ENCODE peak calls at places on chromosome 13, in five cellular contexts. M, X, B, T and Q are unnamed samples.

GRCh38 chr13:93476175-93476574 is 249.6 kb downstream of the GPC6 start:
- DNase-seq in M (no peak), X (no peak), B (no peak), T (no peak), Q (no peak)

GRCh38 chr13:24651718-24652345 is 28.4 kb upstream of the ATP12A start:
- DNase-seq in M (no peak), X (no peak), B (no peak), T (no peak), Q (no peak)

GRCh38 chr13:37869756-37870488 is at the start of gene TRPC4:
- DNase-seq in M (no peak), X (no peak), B (peak; percentile 77), T (peak; percentile 30), Q (peak; percentile 76)

GRCh38 chr13:107864543-107865460 is 350.5 kb downstream of the LIG4 start:
- DNase-seq in M (no peak), X (no peak), B (no peak), T (no peak), Q (peak; percentile 35)

GRCh38 chr13:59356607-59357006 is 807.1 kb downstream of the DIAPH3 start:
- DNase-seq in M (no peak), X (no peak), B (peak; percentile 88), T (peak; percentile 33), Q (no peak)

GRCh38 chr13:23268441-23268840 is 87.7 kb downstream of the SGCG start:
- DNase-seq in M (no peak), X (peak; percentile 1), B (no peak), T (no peak), Q (no peak)

GRCh38 chr13:108964601-108965000 is 335.2 kb downstream of the MYO16 start:
- DNase-seq in M (no peak), X (no peak), B (no peak), T (no peak), Q (no peak)

GRCh38 chr13:107650081-107650701 is 565.1 kb downstream of the LIG4 start:
- DNase-seq in M (no peak), X (peak; percentile 38), B (no peak), T (peak; percentile 20), Q (peak; percentile 83)

GRCh38 chr13:44397766-44398223 is 24.2 kb downstream of the SERP2 start:
- DNase-seq in M (no peak), X (no peak), B (peak; percentile 37), T (no peak), Q (no peak)

GRCh38 chr13:109784590-109785140 is 1.7 kb downstream of the IRS2 start:
- DNase-seq in M (no peak), X (peak; percentile 79), B (peak; percentile 88), T (peak; percentile 60), Q (peak; percentile 83)

GRCh38 chr13:42551611-42552010 is 22.3 kb upstream of the TNFSF11 start:
- DNase-seq in M (no peak), X (no peak), B (no peak), T (no peak), Q (no peak)

GRCh38 chr13:26718146-26718545 is 42.4 kb downstream of the GPR12 start:
- DNase-seq in M (no peak), X (no peak), B (no peak), T (no peak), Q (no peak)

GRCh38 chr13:93515267-93515666 is 288.7 kb downstream of the GPC6 start:
- DNase-seq in M (no peak), X (no peak), B (no peak), T (no peak), Q (no peak)

GRCh38 chr13:27919934-27920676 is at the start of gene PDX1:
- DNase-seq in M (no peak), X (peak; percentile 43), B (no peak), T (no peak), Q (peak; percentile 77)

GRCh38 chr13:23639672-23640275 is 69.6 kb downstream of the TNFRSF19 start:
- DNase-seq in M (no peak), X (no peak), B (no peak), T (no peak), Q (no peak)

GRCh38 chr13:112483299-112483698 is 104.7 kb downstream of the TUBGCP3 start:
- DNase-seq in M (no peak), X (no peak), B (no peak), T (no peak), Q (no peak)

GRCh38 chr13:73803997-73804396 is 330.2 kb downstream of the KLF12 start:
- DNase-seq in M (no peak), X (no peak), B (no peak), T (no peak), Q (no peak)

GRCh38 chr13:100658363-100658762 is 16.2 kb downstream of the TMTC4 start:
- DNase-seq in M (no peak), X (peak; percentile 9), B (no peak), T (no peak), Q (no peak)

GRCh38 chr13:94061316-94061715 is 418.2 kb downstream of the DCT start:
- DNase-seq in M (no peak), X (no peak), B (no peak), T (no peak), Q (no peak)

GRCh38 chr13:59774511-59774911 is 389.2 kb downstream of the DIAPH3 start:
- DNase-seq in M (no peak), X (no peak), B (no peak), T (no peak), Q (no peak)

GRCh38 chr13:85298387-85298924 is 500.8 kb downstream of the SLITRK6 start:
- DNase-seq in M (no peak), X (no peak), B (no peak), T (no peak), Q (no peak)

GRCh38 chr13:37046062-37046461 is 13.4 kb downstream of the SUPT20H start:
- DNase-seq in M (no peak), X (no peak), B (no peak), T (no peak), Q (no peak)

GRCh38 chr13:54658771-54659170 is 1630.2 kb downstream of the OLFM4 start:
- DNase-seq in M (no peak), X (no peak), B (no peak), T (no peak), Q (no peak)

GRCh38 chr13:36718686-36719085 is 44.9 kb downstream of the SERTM1 start:
- DNase-seq in M (no peak), X (no peak), B (no peak), T (no peak), Q (no peak)

GRCh38 chr13:25752957-25753540 is 298.8 kb downstream of the SHISA2 start:
- DNase-seq in M (no peak), X (no peak), B (no peak), T (peak; percentile 75), Q (no peak)

GRCh38 chr13:72145383-72145782 is 278.4 kb upstream of the DACH1 start:
- DNase-seq in M (no peak), X (no peak), B (no peak), T (no peak), Q (no peak)

GRCh38 chr13:80037505-80037888 is 303.4 kb downstream of the SPRY2 start:
- DNase-seq in M (no peak), X (no peak), B (no peak), T (no peak), Q (no peak)

GRCh38 chr13:30355405-30355741 is 48.0 kb upstream of the KATNAL1 start:
- DNase-seq in M (no peak), X (peak; percentile 60), B (no peak), T (no peak), Q (peak; percentile 54)

GRCh38 chr13:73870970-73871935 is 263.0 kb downstream of the KLF12 start:
- DNase-seq in M (no peak), X (no peak), B (no peak), T (peak; percentile 40), Q (peak; percentile 19)

GRCh38 chr13:80011448-80012212 is 329.3 kb downstream of the SPRY2 start:
- DNase-seq in M (no peak), X (no peak), B (no peak), T (no peak), Q (no peak)

GRCh38 chr13:76552373-76552772 is 333.8 kb downstream of the KCTD12 start:
- DNase-seq in M (no peak), X (no peak), B (no peak), T (no peak), Q (no peak)

GRCh38 chr13:23007430-23007829 is 173.3 kb upstream of the SGCG start:
- DNase-seq in M (no peak), X (no peak), B (no peak), T (no peak), Q (no peak)

GRCh38 chr13:114259974-114260373 is 21.4 kb upstream of the UPF3A start:
- DNase-seq in M (no peak), X (no peak), B (no peak), T (no peak), Q (no peak)